ENCODE peak calls at places on chromosomes 1 and 21, in eight cellular contexts. E is OCI-LY7, S is body of pancreas, Y is GM23338, H is foreskin fibroblast, J is sigmoid colon, B is adrenal gland, W is HCT116. V is an unnamed sample.

GRCh38 chr1:39130297-39130696 is 74.2 kb upstream of the MACF1 start:
- DNase-seq in E (no peak), S (no peak), Y (no peak), H (peak; percentile 84), J (no peak), B (no peak), W (no peak), V (no peak)

GRCh38 chr1:115832651-115833050 is 8.3 kb downstream of the NHLH2 start:
- DNase-seq in E (no peak), S (no peak), Y (no peak), H (no peak), J (no peak), B (no peak), W (no peak), V (no peak)

GRCh38 chr21:29187939-29188338 is 57.5 kb downstream of the MAP3K7CL start:
- DNase-seq in E (no peak), S (peak; percentile 61), Y (no peak), H (peak; percentile 97), J (peak; percentile 86), B (peak; percentile 87), W (peak; percentile 59), V (peak; percentile 86)

GRCh38 chr1:43447891-43448708 is 5.6 kb downstream of the HYI start:
- DNase-seq in E (no peak), S (no peak), Y (no peak), H (no peak), J (peak; percentile 64), B (peak; percentile 34), W (no peak), V (no peak)

GRCh38 chr1:164774413-164774812 is 215.4 kb downstream of the PBX1 start:
- DNase-seq in E (no peak), S (peak; percentile 56), Y (no peak), H (no peak), J (no peak), B (no peak), W (no peak), V (no peak)

GRCh38 chr21:44761011-44761729 is 40.5 kb downstream of the UBE2G2 start:
- DNase-seq in E (peak; percentile 45), S (no peak), Y (peak; percentile 91), H (no peak), J (no peak), B (no peak), W (no peak), V (no peak)

GRCh38 chr1:111620412-111620971 is 903 bp downstream of the RAP1A start:
- DNase-seq in E (peak; percentile 46), S (no peak), Y (peak; percentile 45), H (peak; percentile 30), J (no peak), B (no peak), W (no peak), V (no peak)

GRCh38 chr1:32063261-32063681 is 9.5 kb upstream of the TMEM39B start:
- DNase-seq in E (peak; percentile 61), S (no peak), Y (peak; percentile 74), H (peak; percentile 70), J (no peak), B (no peak), W (peak; percentile 32), V (no peak)

GRCh38 chr21:42235593-42235992 is 16.7 kb downstream of the ABCG1 start:
- DNase-seq in E (no peak), S (peak; percentile 30), Y (no peak), H (no peak), J (no peak), B (peak; percentile 48), W (no peak), V (no peak)

GRCh38 chr1:234772345-234773147 is 162.6 kb upstream of the IRF2BP2 start:
- DNase-seq in E (peak; percentile 88), S (peak; percentile 54), Y (peak; percentile 71), H (peak; percentile 99), J (peak; percentile 86), B (peak; percentile 75), W (peak; percentile 97), V (peak; percentile 97)

GRCh38 chr21:44487831-44488230 is 32.5 kb downstream of the LRRC3 start:
- DNase-seq in E (peak; percentile 36), S (no peak), Y (peak; percentile 82), H (peak; percentile 74), J (no peak), B (no peak), W (peak; percentile 28), V (no peak)

GRCh38 chr1:216894499-216894898 is 171.3 kb upstream of the ESRRG start:
- DNase-seq in E (no peak), S (no peak), Y (peak; percentile 11), H (no peak), J (no peak), B (no peak), W (no peak), V (no peak)

GRCh38 chr1:219528633-219529032 is 84.3 kb downstream of the ZC3H11B start:
- DNase-seq in E (no peak), S (no peak), Y (no peak), H (no peak), J (no peak), B (no peak), W (no peak), V (no peak)

GRCh38 chr1:155064813-155065436 is 1.4 kb downstream of the EFNA4 start:
- DNase-seq in E (no peak), S (no peak), Y (peak; percentile 28), H (no peak), J (no peak), B (no peak), W (no peak), V (no peak)

GRCh38 chr1:201982082-201982922 is at the start of gene RNPEP:
- DNase-seq in E (peak; percentile 66), S (peak; percentile 83), Y (peak; percentile 61), H (peak; percentile 86), J (peak; percentile 85), B (peak; percentile 60), W (no peak), V (no peak)

GRCh38 chr1:50333595-50333974 is 89.7 kb downstream of the DMRTA2 start:
- DNase-seq in E (peak; percentile 51), S (peak; percentile 67), Y (peak; percentile 78), H (peak; percentile 69), J (no peak), B (peak; percentile 39), W (no peak), V (no peak)

GRCh38 chr21:16794944-16795343 is 717.9 kb upstream of the CXADR start:
- DNase-seq in E (no peak), S (no peak), Y (no peak), H (peak; percentile 97), J (no peak), B (peak; percentile 86), W (no peak), V (peak; percentile 70)

GRCh38 chr1:240091614-240092300 is at the start of gene FMN2:
- DNase-seq in E (no peak), S (peak; percentile 33), Y (peak; percentile 78), H (peak; percentile 87), J (peak; percentile 71), B (peak; percentile 20), W (no peak), V (no peak)

GRCh38 chr1:247366926-247367325 is 35.3 kb upstream of the ZNF496 start:
- DNase-seq in E (no peak), S (no peak), Y (no peak), H (no peak), J (no peak), B (no peak), W (no peak), V (no peak)
- TF ChIP-seq CTCF in E (no peak), S (no peak), Y (no peak), H (no peak), J (no peak), B (no peak), W (no peak), V (no peak)

DNA sequence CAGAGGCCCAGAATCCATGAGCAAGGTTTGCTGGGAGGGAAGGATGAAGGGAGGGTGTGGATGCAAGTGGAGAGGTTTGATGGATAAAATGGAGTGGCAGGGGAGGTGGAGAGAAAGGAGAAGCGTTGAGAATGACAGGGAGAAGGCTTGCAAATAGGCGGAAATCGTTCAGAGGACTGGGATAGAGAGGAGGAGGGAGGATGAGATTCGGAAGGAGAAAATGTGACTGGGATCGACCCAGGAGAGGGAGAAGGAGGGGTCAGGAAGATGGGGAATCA is 376 bp downstream of the AVPR1B start:
- DNase-seq in E (no peak), S (no peak), Y (no peak), H (no peak), J (no peak), B (no peak), W (no peak), V (no peak)
- H3K4me3 ChIP-seq in E (no peak overlapping the region), S (no peak overlapping the region), Y (peak overlapping the region; percentile 73), H (peak overlapping the region; percentile 28), J (peak overlapping the region; percentile 44), B (no peak overlapping the region), W (no peak overlapping the region), V (peak overlapping the region; percentile 40)

DNA sequence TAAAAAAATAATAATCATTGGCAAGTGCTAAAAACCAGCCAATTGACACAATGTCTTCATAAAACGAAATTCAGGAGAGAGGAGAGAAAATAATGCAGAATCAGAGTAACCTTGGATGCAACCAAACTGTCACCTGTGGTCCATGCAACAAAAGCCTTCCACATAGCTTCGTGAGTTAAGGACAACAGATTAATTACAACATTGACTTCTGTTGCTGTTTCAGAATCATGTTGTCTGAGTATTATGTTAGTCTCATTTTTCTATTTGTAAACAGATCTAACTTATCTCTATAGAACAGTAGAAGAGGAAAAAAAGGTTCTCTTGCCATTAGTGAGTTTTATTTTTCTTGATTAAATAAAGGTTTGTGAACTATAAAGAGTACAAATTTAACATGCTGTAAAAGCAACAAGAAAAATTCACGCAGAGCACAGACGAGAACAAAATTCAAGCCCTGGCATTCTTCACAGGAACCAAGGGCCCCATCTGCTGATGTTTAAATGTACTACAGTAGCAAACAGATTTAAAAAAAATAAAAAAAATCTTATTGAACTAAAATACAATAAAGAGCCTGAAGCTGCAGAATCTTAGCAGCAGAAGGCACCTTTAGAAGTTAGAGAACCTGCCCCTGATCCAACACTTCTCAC is 381.1 kb upstream of the PKN2 start:
- DNase-seq in E (peak; percentile 2), S (peak; percentile 47), Y (peak; percentile 67), H (peak; percentile 48), J (no peak), B (peak; percentile 31), W (no peak), V (peak; percentile 17)
- TF ChIP-seq CTCF in E (peak; percentile 56), S (peak; percentile 21), Y (peak; percentile 69), H (peak; percentile 30), J (peak; percentile 38), B (peak; percentile 59), W (peak; percentile 54), V (peak; percentile 25)

DNA sequence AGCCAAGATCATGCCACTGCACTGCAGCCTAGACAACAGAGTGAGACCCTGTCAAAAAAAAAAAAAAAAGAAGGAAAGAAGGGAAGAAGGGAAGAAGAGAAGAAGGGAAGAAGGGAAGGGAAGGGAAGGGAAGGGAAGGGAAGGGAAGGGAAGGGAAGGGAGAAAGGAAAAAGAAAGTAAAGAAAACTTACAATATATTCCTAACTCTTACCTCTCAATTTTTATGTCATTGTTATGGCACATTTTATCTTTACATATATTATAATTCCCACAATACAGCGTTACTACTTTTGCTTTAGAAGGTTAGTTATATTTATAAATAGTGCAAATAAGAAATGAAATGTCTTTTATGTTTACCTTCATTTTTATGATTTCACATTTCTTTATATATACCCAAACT is 358.7 kb downstream of the HHIPL2 start:
- DNase-seq in E (no peak), S (no peak), Y (no peak), H (no peak), J (no peak), B (no peak), W (no peak), V (no peak)
- H3K4me3 ChIP-seq in E (no peak overlapping the region), S (no peak overlapping the region), Y (no peak overlapping the region), H (no peak overlapping the region), J (no peak overlapping the region), B (no peak overlapping the region), W (no peak overlapping the region), V (no peak overlapping the region)

V was measured in AG04449.